ENCODE peak calls at places on chromosome 18, in five cellular contexts. T, C, Y, F and D are unnamed samples.

GRCh38 chr18:58438161-58438983 is 190.5 kb downstream of the ALPK2 start:
- ATAC-seq in T (no peak), C (no peak), Y (no peak), F (peak), D (no peak)

GRCh38 chr18:31101148-31102019 is 837 bp downstream of the DSC2 start:
- ATAC-seq in T (peak), C (no peak), Y (no peak), F (peak), D (peak)

GRCh38 chr18:57980573-57981348 is 63.3 kb upstream of the NEDD4L start:
- ATAC-seq in T (no peak), C (no peak), Y (no peak), F (peak), D (no peak)

GRCh38 chr18:48638896-48639771 is 100.3 kb downstream of the CTIF start:
- ATAC-seq in T (peak), C (no peak), Y (no peak), F (no peak), D (no peak)

GRCh38 chr18:63057707-63058106 is 261.9 kb downstream of the BCL2 start:
- ATAC-seq in T (no peak), C (no peak), Y (no peak), F (no peak), D (peak)

GRCh38 chr18:61950371-61950770 is 57.6 kb upstream of the RNF152 start:
- ATAC-seq in T (no peak), C (no peak), Y (no peak), F (no peak), D (no peak)

GRCh38 chr18:32049393-32050161 is 31.0 kb downstream of the RNF125 start:
- ATAC-seq in T (no peak), C (peak), Y (peak), F (peak), D (no peak)

GRCh38 chr18:24762417-24762816 is 302.0 kb downstream of the HRH4 start:
- ATAC-seq in T (no peak), C (no peak), Y (no peak), F (no peak), D (no peak)

GRCh38 chr18:32770181-32770650 is 2.6 kb downstream of the KLHL14 start:
- ATAC-seq in T (no peak), C (no peak), Y (no peak), F (peak), D (peak)

GRCh38 chr18:74951165-74951760 is 257.7 kb downstream of the PTGR3 start:
- ATAC-seq in T (no peak), C (peak), Y (peak), F (peak), D (peak)

GRCh38 chr18:573385-573784 is 6.8 kb upstream of the CETN1 start:
- ATAC-seq in T (no peak), C (no peak), Y (no peak), F (no peak), D (no peak)

GRCh38 chr18:36711813-36712444 is 116.9 kb downstream of the TPGS2 start:
- ATAC-seq in T (peak), C (no peak), Y (no peak), F (no peak), D (peak)

GRCh38 chr18:80253871-80254492 is 6.7 kb upstream of the PARD6G start:
- ATAC-seq in T (peak), C (peak), Y (peak), F (peak), D (no peak)

GRCh38 chr18:22471546-22472131 is 53.9 kb upstream of the CTAGE1 start:
- ATAC-seq in T (no peak), C (no peak), Y (no peak), F (peak), D (no peak)

GRCh38 chr18:59582395-59582794 is 114.8 kb downstream of the CCBE1 start:
- ATAC-seq in T (no peak), C (no peak), Y (no peak), F (peak), D (no peak)

GRCh38 chr18:58044370-58045264 is 591 bp downstream of the NEDD4L start:
- ATAC-seq in T (peak), C (peak), Y (peak), F (peak), D (peak)

GRCh38 chr18:80006726-80007125 is 18.4 kb upstream of the TXNL4A start:
- ATAC-seq in T (no peak), C (no peak), Y (no peak), F (no peak), D (no peak)

GRCh38 chr18:23238651-23239349 is 103.5 kb downstream of the CABLES1 start:
- ATAC-seq in T (no peak), C (no peak), Y (no peak), F (no peak), D (no peak)

GRCh38 chr18:58367425-58368140 is 261.3 kb downstream of the ALPK2 start:
- ATAC-seq in T (no peak), C (no peak), Y (no peak), F (no peak), D (no peak)

GRCh38 chr18:55588876-55589595 is 1.0 kb upstream of the TCF4 start:
- ATAC-seq in T (no peak), C (no peak), Y (no peak), F (peak), D (no peak)

GRCh38 chr18:47717257-47717656 is 213.2 kb downstream of the SMAD2 start:
- ATAC-seq in T (no peak), C (no peak), Y (no peak), F (no peak), D (no peak)

GRCh38 chr18:31591113-31591512 is 564 bp upstream of the TTR start:
- ATAC-seq in T (no peak), C (no peak), Y (no peak), F (no peak), D (no peak)

GRCh38 chr18:48100712-48101165 is 170.3 kb upstream of the SMAD2 start:
- ATAC-seq in T (no peak), C (no peak), Y (no peak), F (peak), D (no peak)

GRCh38 chr18:23049698-23050373 is 85.4 kb upstream of the CABLES1 start:
- ATAC-seq in T (no peak), C (peak), Y (peak), F (no peak), D (no peak)

GRCh38 chr18:75227535-75227934 is 16.9 kb downstream of the TSHZ1 start:
- ATAC-seq in T (no peak), C (no peak), Y (no peak), F (no peak), D (no peak)

GRCh38 chr18:62802523-62802922 is 87.2 kb downstream of the PHLPP1 start:
- ATAC-seq in T (no peak), C (peak), Y (no peak), F (no peak), D (no peak)

GRCh38 chr18:45852631-45853030 is 27.2 kb downstream of the SIGLEC15 start:
- ATAC-seq in T (no peak), C (no peak), Y (no peak), F (no peak), D (no peak)

GRCh38 chr18:45859334-45859733 is 33.9 kb downstream of the SIGLEC15 start:
- ATAC-seq in T (no peak), C (no peak), Y (no peak), F (no peak), D (no peak)

GRCh38 chr18:45860492-45860891 is 35.0 kb downstream of the SIGLEC15 start:
- ATAC-seq in T (no peak), C (no peak), Y (no peak), F (no peak), D (no peak)

GRCh38 chr18:45854036-45854586 is 28.6 kb downstream of the SIGLEC15 start:
- ATAC-seq in T (no peak), C (no peak), Y (no peak), F (no peak), D (no peak)

GRCh38 chr18:45856526-45856925 is 31.1 kb downstream of the SIGLEC15 start:
- ATAC-seq in T (no peak), C (no peak), Y (no peak), F (peak), D (no peak)
- TF ChIP-seq CTCF in T (no peak), C (no peak), Y (no peak), F (no peak), D (no peak)

GRCh38 chr18:12374398-12374797 is 2.6 kb downstream of the AFG3L2 start:
- ATAC-seq in T (no peak), C (no peak), Y (no peak), F (no peak), D (no peak)
- TF ChIP-seq CTCF in T (no peak), C (no peak), Y (no peak), F (no peak), D (no peak)

GRCh38 chr18:72544092-72544886 is at the start of gene CBLN2:
- ATAC-seq in T (no peak), C (no peak), Y (no peak), F (peak), D (no peak)
- TF ChIP-seq CTCF in T (no peak), C (no peak), Y (no peak), F (peak), D (no peak)

GRCh38 chr18:7025194-7025593 is 92.4 kb downstream of the LAMA1 start:
- ATAC-seq in T (no peak), C (no peak), Y (no peak), F (no peak), D (no peak)

GRCh38 chr18:7023581-7023980 is 94.0 kb downstream of the LAMA1 start:
- ATAC-seq in T (no peak), C (no peak), Y (no peak), F (no peak), D (no peak)

GRCh38 chr18:7017013-7017412 is 100.6 kb downstream of the LAMA1 start:
- ATAC-seq in T (no peak), C (no peak), Y (no peak), F (no peak), D (no peak)

GRCh38 chr18:7021994-7022840 is 95.4 kb downstream of the LAMA1 start:
- ATAC-seq in T (no peak), C (no peak), Y (no peak), F (peak), D (no peak)

GRCh38 chr18:7020995-7021777 is 96.4 kb downstream of the LAMA1 start:
- ATAC-seq in T (no peak), C (no peak), Y (no peak), F (no peak), D (no peak)
- TF ChIP-seq CTCF in T (no peak), C (no peak), Y (no peak), F (no peak), D (no peak)

DNA sequence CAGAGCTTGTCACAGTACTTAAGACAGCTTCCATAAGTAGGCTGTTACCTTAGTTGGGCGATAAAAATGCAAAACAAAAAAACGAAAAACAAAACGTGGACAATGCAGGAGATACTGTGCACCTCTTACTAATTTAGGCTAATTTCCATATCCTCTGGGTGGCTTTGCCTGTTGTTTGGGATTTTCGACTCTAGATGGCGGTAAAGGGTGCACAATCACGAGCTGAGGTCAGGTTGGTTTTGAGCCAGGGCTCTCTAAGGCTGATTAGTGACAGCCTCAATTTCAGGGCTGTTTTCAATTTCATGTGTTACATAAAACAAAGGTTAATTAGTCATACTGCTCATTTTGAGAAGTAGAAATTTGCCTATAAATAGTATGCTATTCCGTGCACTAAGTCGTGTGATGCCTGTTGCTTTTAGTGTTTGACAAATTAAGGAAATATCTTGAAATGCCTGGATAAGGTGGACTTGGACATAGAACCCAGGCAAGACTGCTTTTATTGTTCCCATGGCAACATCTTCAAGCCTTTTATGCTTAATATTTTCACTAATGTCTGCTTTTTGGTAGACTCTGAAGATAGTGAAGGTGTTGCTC is 493.1 kb downstream of the SOCS6 start:
- ATAC-seq in T (peak), C (peak), Y (peak), F (peak), D (no peak)
- TF ChIP-seq CTCF in T (no peak), C (peak), Y (peak), F (peak), D (no peak)

GRCh38 chr18:66872277-66872676 is 268.4 kb upstream of the CDH19 start:
- ATAC-seq in T (no peak), C (no peak), Y (no peak), F (peak), D (no peak)
- TF ChIP-seq CTCF in T (no peak), C (no peak), Y (no peak), F (no peak), D (no peak)

GRCh38 chr18:50902797-50903196 is 23.9 kb downstream of the ME2 start:
- ATAC-seq in T (no peak), C (no peak), Y (no peak), F (peak), D (no peak)
- TF ChIP-seq CTCF in T (no peak), C (no peak), Y (no peak), F (no peak), D (no peak)

DNA sequence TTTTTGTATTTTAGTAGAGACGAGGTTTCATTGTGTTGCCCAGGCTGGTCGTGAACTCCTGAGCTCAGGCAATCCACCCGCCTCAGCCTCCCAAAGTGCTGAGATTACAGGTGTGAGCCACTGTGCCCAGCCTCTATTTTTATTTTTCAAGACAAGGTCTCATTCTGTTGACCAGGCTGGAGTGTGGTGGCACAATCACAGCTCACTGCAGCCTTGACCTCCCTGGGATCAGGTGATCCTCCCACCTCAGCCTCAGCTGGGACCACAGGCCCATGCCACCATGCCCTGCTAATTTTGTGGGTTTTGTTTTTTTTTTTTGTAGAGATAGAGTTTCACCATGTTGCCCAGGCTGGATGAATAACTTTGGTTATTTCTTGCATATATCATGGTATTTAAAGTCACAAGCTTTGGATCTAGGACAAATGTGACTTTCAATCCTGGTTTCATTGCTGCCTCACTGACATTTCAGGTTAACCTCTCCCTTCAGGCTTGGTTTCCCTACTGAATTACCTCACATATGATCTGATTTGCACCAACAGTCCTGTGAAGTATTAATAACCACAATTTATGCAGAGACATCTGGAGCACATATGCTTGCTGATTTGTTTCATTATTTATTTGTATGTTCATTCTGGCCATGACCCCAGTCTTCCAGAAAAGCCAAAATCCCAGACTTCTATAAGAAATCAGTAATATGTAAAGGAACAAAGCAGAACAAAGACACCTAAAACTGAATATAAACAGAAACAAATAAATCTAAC is 17.5 kb upstream of the RAB31 start:
- ATAC-seq in T (no peak), C (no peak), Y (no peak), F (no peak), D (no peak)
- TF ChIP-seq CTCF in T (no peak), C (no peak), Y (no peak), F (no peak), D (no peak)

GRCh38 chr18:26457611-26458350 is 90.6 kb downstream of the KCTD1 start:
- ATAC-seq in T (peak), C (no peak), Y (no peak), F (no peak), D (no peak)
- TF ChIP-seq CTCF in T (no peak), C (no peak), Y (no peak), F (no peak), D (no peak)